ENCODE peak calls at places on chromosomes 1 and 21, in five cellular contexts. Y is SK-N-SH, R is iPS DF 19.7, V is AG04449, O is non-pigmented ciliary epithelial cell. U is an unnamed sample.

GRCh38 chr21:39696620-39697019 is 48.4 kb upstream of the IGSF5 start:
- DNase-seq in Y (no peak), V (no peak), R (no peak), O (no peak), U (no peak)

GRCh38 chr1:29803486-29803885 is 567.2 kb downstream of the PTPRU start:
- DNase-seq in R (no peak), O (no peak), Y (no peak), V (no peak), U (no peak)

GRCh38 chr1:22847249-22847648 is 125.4 kb downstream of the LACTBL1 start:
- DNase-seq in Y (no peak), R (no peak), V (no peak), O (no peak), U (no peak)

GRCh38 chr1:222880586-222880985 is 65.7 kb downstream of the DISP1 start:
- DNase-seq in O (peak), Y (no peak), V (no peak), R (no peak), U (no peak)

GRCh38 chr1:238088891-238089290 is 198.2 kb upstream of the ZP4 start:
- DNase-seq in O (no peak), Y (no peak), V (no peak), R (no peak), U (no peak)

GRCh38 chr1:164614316-164614715 is 55.3 kb downstream of the PBX1 start:
- DNase-seq in R (no peak), V (no peak), O (no peak), Y (no peak), U (no peak)

GRCh38 chr1:110055493-110056283 is 14.8 kb downstream of the ALX3 start:
- DNase-seq in Y (no peak), V (no peak), O (peak), R (no peak), U (no peak)

GRCh38 chr1:64320470-64320869 is 117.0 kb downstream of the UBE2U start:
- DNase-seq in R (no peak), Y (no peak), O (no peak), V (no peak), U (no peak)

GRCh38 chr1:96510911-96511310 is 210.7 kb upstream of the PTBP2 start:
- DNase-seq in R (no peak), Y (no peak), V (no peak), O (no peak), U (no peak)

GRCh38 chr1:224789311-224789710 is 140.2 kb upstream of the DNAH14 start:
- DNase-seq in R (no peak), Y (no peak), V (no peak), O (no peak), U (no peak)

GRCh38 chr1:229381234-229381633 is 38.4 kb upstream of the CCSAP start:
- DNase-seq in O (no peak), R (no peak), Y (no peak), V (no peak), U (no peak)

GRCh38 chr21:31777857-31778256 is 45.9 kb upstream of the SCAF4 start:
- DNase-seq in R (no peak), Y (no peak), O (no peak), V (no peak), U (no peak)

GRCh38 chr1:65820983-65821382 is 28.3 kb downstream of the PDE4B start:
- DNase-seq in R (no peak), V (peak), O (peak), Y (no peak), U (no peak)

GRCh38 chr1:36160388-36160948 is 4.5 kb downstream of the MAP7D1 start:
- DNase-seq in Y (no peak), V (no peak), R (no peak), O (no peak), U (no peak)

GRCh38 chr21:43623588-43623987 is 35.7 kb downstream of the HSF2BP start:
- DNase-seq in Y (no peak), V (no peak), O (no peak), R (no peak), U (no peak)

GRCh38 chr1:43864111-43865045 is 69.2 kb upstream of the ARTN start:
- DNase-seq in O (no peak), R (no peak), Y (no peak), V (no peak), U (no peak)

GRCh38 chr1:50271968-50272578 is 151.2 kb downstream of the DMRTA2 start:
- DNase-seq in V (no peak), O (no peak), Y (peak), R (no peak), U (peak)

GRCh38 chr1:6445062-6445763 is 20.6 kb downstream of the ESPN start:
- DNase-seq in V (no peak), R (no peak), Y (peak), O (no peak), U (peak)

GRCh38 chr1:18886003-18886335 is 16.4 kb downstream of the ALDH4A1 start:
- DNase-seq in O (no peak), Y (no peak), R (no peak), V (no peak), U (no peak)

GRCh38 chr1:197619008-197619640 is 156.2 kb downstream of the DENND1B start:
- DNase-seq in V (peak), O (no peak), R (no peak), Y (no peak), U (no peak)

GRCh38 chr1:80251591-80251990 is 1245.1 kb upstream of the ADGRL4 start:
- DNase-seq in V (no peak), O (no peak), R (no peak), Y (no peak), U (no peak)

GRCh38 chr1:168552961-168553360 is 9.2 kb upstream of the XCL2 start:
- DNase-seq in O (no peak), Y (no peak), R (no peak), V (no peak), U (no peak)

GRCh38 chr1:68207129-68207689 is 25.1 kb downstream of the WLS start:
- DNase-seq in O (no peak), V (no peak), Y (no peak), R (no peak), U (no peak)

U was measured in Peyer's patch.